ENCODE peak calls at places on chromosomes 6 and 20, in six cellular contexts. A, Q, I, K, U and L are unnamed samples.

GRCh38 chr6:121321282-121321681 is 13.0 kb downstream of the TBC1D32 start:
- DNase-seq in A (no peak), U (no peak), I (no peak), Q (no peak), K (no peak), L (no peak)

GRCh38 chr6:109455502-109456282 is at the start of gene MICAL1:
- DNase-seq in I (peak; percentile 71), K (no peak), A (peak; percentile 24), Q (peak; percentile 33), U (peak; percentile 94), L (peak; percentile 38)

GRCh38 chr20:32036716-32037355 is 15.2 kb upstream of the HCK start:
- DNase-seq in U (no peak), Q (no peak), I (no peak), A (peak; percentile 47), K (no peak), L (no peak)

GRCh38 chr20:16459019-16459700 is 114.1 kb downstream of the KIF16B start:
- DNase-seq in I (peak; percentile 10), A (peak; percentile 85), K (no peak), U (no peak), Q (peak; percentile 42), L (peak; percentile 55)

GRCh38 chr20:17228624-17229061 is 1.8 kb downstream of the PCSK2 start:
- DNase-seq in A (no peak), K (no peak), Q (no peak), U (peak; percentile 1), I (peak; percentile 60), L (no peak)

GRCh38 chr6:53761036-53761435 is 33.8 kb upstream of the LRRC1 start:
- DNase-seq in U (no peak), Q (no peak), A (peak; percentile 16), I (no peak), K (no peak), L (no peak)

GRCh38 chr20:18103497-18103896 is 34.2 kb upstream of the KAT14 start:
- DNase-seq in K (no peak), I (peak; percentile 66), U (no peak), Q (no peak), A (no peak), L (no peak)

GRCh38 chr6:143545165-143545564 is 33.6 kb upstream of the FUCA2 start:
- DNase-seq in A (no peak), Q (no peak), U (no peak), I (no peak), K (no peak), L (peak; percentile 12)

GRCh38 chr6:166671434-166672061 is 44.5 kb upstream of the RPS6KA2 start:
- DNase-seq in I (peak; percentile 32), Q (no peak), A (no peak), K (no peak), U (peak; percentile 69), L (no peak)
- H3K4me2 ChIP-seq in I (no peak overlapping the region), Q (no peak overlapping the region), A (no peak overlapping the region), K (peak overlapping the region; percentile 26), U (no peak overlapping the region), L (peak overlapping the region; percentile 11)

GRCh38 chr6:4136354-4136831 is 1.0 kb upstream of the ECI2 start:
- DNase-seq in I (no peak), K (no peak), Q (no peak), U (no peak), A (no peak), L (no peak)
- H3K4me2 ChIP-seq in I (peak overlapping the region; percentile 54), K (peak overlapping the region; percentile 92), Q (peak overlapping the region; percentile 83), U (peak overlapping the region; percentile 97), A (peak overlapping the region; percentile 95), L (peak overlapping the region; percentile 88)

GRCh38 chr20:58802061-58802460 is 48.6 kb downstream of the GNAS-AS1 start:
- DNase-seq in K (no peak), Q (no peak), I (no peak), U (no peak), A (no peak), L (no peak)
- H3K4me2 ChIP-seq in K (no peak overlapping the region), Q (no peak overlapping the region), I (no peak overlapping the region), U (no peak overlapping the region), A (no peak overlapping the region), L (no peak overlapping the region)

GRCh38 chr6:21946298-21946783 is 350.5 kb downstream of the PRL start:
- DNase-seq in K (no peak), Q (no peak), I (no peak), A (peak; percentile 98), U (no peak), L (peak; percentile 49)

GRCh38 chr6:21952367-21952766 is 344.5 kb downstream of the PRL start:
- DNase-seq in I (no peak), U (no peak), K (no peak), A (no peak), Q (no peak), L (no peak)

GRCh38 chr6:21949211-21949801 is 347.5 kb downstream of the PRL start:
- DNase-seq in I (no peak), K (no peak), U (no peak), Q (no peak), A (peak; percentile 62), L (no peak)

GRCh38 chr6:21942910-21943309 is 349.4 kb downstream of the SOX4 start:
- DNase-seq in I (no peak), A (no peak), U (no peak), Q (no peak), K (no peak), L (no peak)

GRCh38 chr6:21947751-21948386 is 349.0 kb downstream of the PRL start:
- DNase-seq in K (no peak), A (peak; percentile 62), Q (no peak), U (peak; percentile 31), I (peak; percentile 51), L (no peak)
- H3K4me2 ChIP-seq in K (no peak overlapping the region), A (peak overlapping the region; percentile 17), Q (peak overlapping the region; percentile 28), U (peak overlapping the region; percentile 65), I (no peak overlapping the region), L (no peak overlapping the region)

GRCh38 chr6:133242761-133243590 is 1.8 kb downstream of the EYA4 start:
- DNase-seq in U (peak; percentile 25), K (no peak), A (peak; percentile 26), I (peak; percentile 41), Q (peak; percentile 58), L (no peak)

GRCh38 chr6:133241901-133242760 is 974 bp downstream of the EYA4 start:
- DNase-seq in A (peak; percentile 66), Q (peak; percentile 54), I (peak; percentile 62), K (no peak), U (peak; percentile 25), L (peak; percentile 35)

GRCh38 chr6:133245033-133245903 is 4.1 kb downstream of the EYA4 start:
- DNase-seq in Q (peak; percentile 17), A (no peak), I (no peak), K (no peak), U (no peak), L (no peak)

GRCh38 chr6:133243723-133244122 is 2.6 kb downstream of the EYA4 start:
- DNase-seq in I (no peak), K (no peak), U (no peak), Q (no peak), A (no peak), L (no peak)

DNA sequence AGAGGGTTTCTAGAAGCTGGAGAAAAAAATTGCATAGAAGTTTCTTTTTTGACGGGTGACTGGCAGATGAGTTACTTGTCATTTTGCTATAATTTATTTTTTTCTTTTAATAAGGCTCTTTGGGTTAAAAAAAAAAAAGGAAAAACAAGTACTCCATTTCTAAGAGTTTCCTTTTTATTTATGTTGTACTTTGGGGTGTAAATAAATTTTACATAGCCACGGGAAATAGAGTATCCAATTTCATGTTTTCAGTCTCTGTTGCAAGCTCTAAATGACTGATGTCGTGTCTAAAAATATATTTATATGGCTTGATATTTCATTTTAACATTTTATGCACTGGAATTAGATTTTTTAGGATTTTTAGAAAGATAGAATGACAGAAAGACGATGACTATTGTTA is 3.3 kb downstream of the EYA4 start:
- DNase-seq in A (no peak), U (no peak), I (no peak), Q (no peak), K (no peak), L (no peak)
- H3K4me2 ChIP-seq in A (no peak overlapping the region), U (no peak overlapping the region), I (no peak overlapping the region), Q (peak overlapping the region; percentile 96), K (no peak overlapping the region), L (no peak overlapping the region)

GRCh38 chr6:25346064-25346463 is 66.9 kb downstream of the CARMIL1 start:
- DNase-seq in A (no peak), U (no peak), I (peak; percentile 67), K (no peak), Q (no peak), L (no peak)
- H3K4me2 ChIP-seq in A (no peak overlapping the region), U (no peak overlapping the region), I (no peak overlapping the region), K (no peak overlapping the region), Q (no peak overlapping the region), L (no peak overlapping the region)

DNA sequence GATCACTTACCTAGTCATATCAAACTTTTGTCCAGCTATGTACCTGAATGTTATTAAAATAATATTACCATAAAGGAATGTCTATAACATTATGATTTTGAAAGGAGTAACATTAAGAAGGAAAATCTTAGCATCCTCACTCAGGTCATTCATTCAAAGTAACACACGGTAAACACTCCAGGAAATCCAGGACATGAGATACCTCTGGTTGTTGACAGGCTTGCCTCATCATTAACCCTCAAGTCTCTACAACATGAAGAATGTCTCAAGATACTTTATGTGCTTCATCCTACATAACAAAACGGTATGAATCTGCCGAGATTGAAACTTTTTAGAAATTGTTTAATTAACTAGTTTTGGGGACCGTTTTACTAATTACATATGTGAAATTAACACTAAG is 690 bp upstream of the FILIP1 start:
- DNase-seq in A (no peak), I (no peak), K (no peak), Q (peak; percentile 61), U (no peak), L (no peak)
- H3K4me2 ChIP-seq in A (no peak overlapping the region), I (no peak overlapping the region), K (no peak overlapping the region), Q (peak overlapping the region; percentile 78), U (no peak overlapping the region), L (no peak overlapping the region)

GRCh38 chr20:3082955-3083952 is 1.3 kb downstream of the AVP start:
- DNase-seq in I (no peak), Q (no peak), A (no peak), K (no peak), U (peak; percentile 54), L (no peak)

GRCh38 chr20:3084283-3084985 is at the start of gene AVP:
- DNase-seq in U (no peak), A (no peak), K (no peak), I (no peak), Q (no peak), L (no peak)

GRCh38 chr20:3080939-3081388 is 3.6 kb downstream of the AVP start:
- DNase-seq in K (no peak), A (peak; percentile 18), Q (peak; percentile 41), U (no peak), I (no peak), L (no peak)

GRCh38 chr20:3081641-3082040 is 2.9 kb downstream of the AVP start:
- DNase-seq in U (no peak), Q (no peak), I (no peak), K (no peak), A (no peak), L (no peak)

GRCh38 chr20:3082306-3082951 is 2.1 kb downstream of the AVP start:
- DNase-seq in U (peak; percentile 86), I (no peak), A (no peak), K (no peak), Q (no peak), L (no peak)
- H3K4me2 ChIP-seq in U (no peak overlapping the region), I (peak overlapping the region; percentile 40), A (no peak overlapping the region), K (no peak overlapping the region), Q (peak overlapping the region; percentile 67), L (peak overlapping the region; percentile 51)

DNA sequence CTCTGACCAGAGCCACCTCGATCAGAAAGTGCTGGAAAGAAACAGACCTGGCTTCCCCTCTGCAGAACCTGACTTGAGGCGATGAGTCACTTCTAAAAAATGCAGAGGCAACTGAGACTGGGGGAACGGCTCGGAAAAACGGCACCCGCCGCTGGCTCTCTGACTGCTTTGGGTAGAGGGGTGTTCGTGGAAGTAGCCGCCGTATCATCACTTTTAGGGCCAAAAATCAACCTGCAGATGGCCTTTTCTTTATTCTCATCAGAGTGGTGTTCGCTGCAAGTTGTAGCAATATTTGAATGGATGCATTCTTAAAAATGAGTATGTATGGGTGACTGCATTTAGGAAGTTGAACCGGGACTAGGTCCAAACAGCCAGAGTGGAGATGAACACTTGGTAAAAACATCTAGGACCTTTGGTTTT is 807 bp downstream of the CAP2 start:
- DNase-seq in Q (peak; percentile 58), U (no peak), A (peak; percentile 79), I (peak; percentile 96), K (peak; percentile 64), L (peak; percentile 73)
- H3K4me2 ChIP-seq in Q (peak overlapping the region; percentile 78), U (peak overlapping the region; percentile 73), A (peak overlapping the region; percentile 86), I (peak overlapping the region; percentile 55), K (peak overlapping the region; percentile 80), L (peak overlapping the region; percentile 79)